ENCODE peak calls at places on chromosomes 11 and 22, in six cellular contexts. F, J, N, P, A and O are unnamed samples.

GRCh38 chr11:34313099-34313517 is 44.7 kb downstream of the ABTB2 start:
- DNase-seq in F (no peak), J (no peak), N (no peak), P (no peak), A (no peak), O (no peak)

GRCh38 chr11:91998466-91998865 is 226.2 kb upstream of the FAT3 start:
- DNase-seq in F (no peak), J (no peak), N (no peak), P (no peak), A (no peak), O (no peak)

GRCh38 chr22:42969348-42969975 is 45.5 kb downstream of the PACSIN2 start:
- DNase-seq in F (no peak), J (no peak), N (no peak), P (no peak), A (no peak), O (no peak)

GRCh38 chr11:92082652-92083051 is 142.0 kb upstream of the FAT3 start:
- DNase-seq in F (no peak), J (no peak), N (no peak), P (no peak), A (no peak), O (no peak)

GRCh38 chr11:74636633-74637184 is 44.3 kb downstream of the POLD3 start:
- DNase-seq in F (peak), J (peak), N (no peak), P (no peak), A (no peak), O (no peak)

GRCh38 chr11:35794850-35795249 is 132.3 kb downstream of the TRIM44 start:
- DNase-seq in F (no peak), J (peak), N (no peak), P (no peak), A (no peak), O (no peak)

GRCh38 chr11:2689551-2690260 is 10.1 kb downstream of the KCNQ1OT1 start:
- DNase-seq in F (no peak), J (no peak), N (no peak), P (no peak), A (peak), O (no peak)

GRCh38 chr11:40401132-40401853 is 1058.2 kb downstream of the LRRC4C start:
- DNase-seq in F (no peak), J (no peak), N (no peak), P (no peak), A (no peak), O (no peak)

GRCh38 chr22:44887941-44888366 is 121.9 kb downstream of the PHF21B start:
- DNase-seq in F (no peak), J (no peak), N (no peak), P (no peak), A (no peak), O (no peak)

GRCh38 chr11:112294688-112295340 is 34.2 kb upstream of the PLET1 start:
- DNase-seq in F (no peak), J (no peak), N (no peak), P (no peak), A (no peak), O (no peak)

GRCh38 chr22:49328630-49329405 is 498.9 kb downstream of the BRD1 start:
- DNase-seq in F (no peak), J (no peak), N (no peak), P (no peak), A (no peak), O (no peak)

GRCh38 chr11:9973921-9974320 is 310.0 kb downstream of the SWAP70 start:
- DNase-seq in F (peak), J (no peak), N (no peak), P (no peak), A (no peak), O (no peak)

GRCh38 chr11:76217653-76218160 is 11.4 kb upstream of the WNT11 start:
- DNase-seq in F (no peak), J (no peak), N (no peak), P (no peak), A (peak), O (no peak)

GRCh38 chr11:71499546-71499945 is 27.5 kb upstream of the KRTAP5-7 start:
- DNase-seq in F (no peak), J (no peak), N (no peak), P (no peak), A (no peak), O (no peak)

GRCh38 chr11:2796091-2796490 is 89.5 kb downstream of the CDKN1C start:
- DNase-seq in F (no peak), J (no peak), N (no peak), P (no peak), A (peak), O (no peak)

GRCh38 chr11:17273668-17274321 is 2.7 kb upstream of the NUCB2 start:
- DNase-seq in F (peak), J (peak), N (no peak), P (no peak), A (no peak), O (no peak)

GRCh38 chr11:17277024-17277584 is 565 bp downstream of the NUCB2 start:
- DNase-seq in F (peak), J (peak), N (peak), P (no peak), A (no peak), O (no peak)

GRCh38 chr11:17272823-17273222 is 3.7 kb upstream of the NUCB2 start:
- DNase-seq in F (no peak), J (peak), N (no peak), P (no peak), A (no peak), O (no peak)

GRCh38 chr11:17275376-17276235 is 933 bp upstream of the NUCB2 start:
- DNase-seq in F (no peak), J (peak), N (no peak), P (no peak), A (no peak), O (no peak)

DNA sequence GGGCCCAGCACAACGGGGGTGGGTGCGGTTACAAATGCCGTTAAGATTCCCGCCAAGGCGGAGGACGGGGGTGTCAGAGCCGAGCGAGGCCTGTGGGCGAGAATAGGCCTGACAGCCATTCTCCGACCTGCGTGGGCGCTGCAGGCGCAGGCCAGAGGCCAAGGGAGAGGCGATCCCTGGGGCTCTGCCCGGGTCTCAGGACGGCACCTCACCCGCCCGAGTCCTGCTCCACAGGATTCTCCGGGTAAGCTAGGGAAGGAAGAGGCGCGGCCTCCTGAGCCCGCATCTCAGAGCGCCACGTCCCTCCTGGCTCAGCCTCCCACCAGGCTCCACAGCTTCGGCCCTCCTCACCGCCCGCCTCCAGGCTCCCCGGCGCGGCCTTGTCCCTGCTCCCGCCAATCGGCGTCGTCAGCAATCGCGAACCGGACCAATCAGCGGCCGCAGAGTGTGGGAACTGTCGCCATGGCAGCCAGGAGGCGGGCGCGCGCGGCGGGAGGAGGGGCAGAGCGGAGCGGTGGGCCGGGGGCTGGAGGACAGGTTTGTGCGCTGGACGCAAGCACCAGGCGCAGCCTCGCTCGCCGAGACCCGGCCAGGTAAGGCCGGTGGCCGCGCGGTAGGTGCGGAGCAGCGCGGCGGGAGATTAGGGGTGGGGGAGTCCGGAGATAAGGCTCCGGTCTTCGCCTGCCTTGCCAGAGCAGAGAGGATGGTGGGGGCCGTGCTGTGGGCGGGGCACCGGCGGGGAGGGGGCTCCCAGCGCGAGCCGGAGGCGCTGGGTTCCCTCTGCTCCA is at the start of gene NUCB2:
- DNase-seq in F (peak), J (peak), N (peak), P (peak), A (peak), O (peak)
- TF ChIP-seq CTCF in F (no peak), J (no peak), N (no peak), P (no peak), A (no peak), O (no peak)

GRCh38 chr11:46675288-46675851 is 25.0 kb downstream of the ARHGAP1 start:
- DNase-seq in F (peak), J (peak), N (peak), P (no peak), A (no peak), O (no peak)
- TF ChIP-seq CTCF in F (no peak), J (peak), N (no peak), P (no peak), A (no peak), O (no peak)

GRCh38 chr11:79439893-79440450 is 858 bp downstream of the TENM4 start:
- DNase-seq in F (no peak), J (peak), N (no peak), P (no peak), A (peak), O (no peak)

GRCh38 chr11:79440451-79441158 is at the start of gene TENM4:
- DNase-seq in F (peak), J (peak), N (peak), P (no peak), A (peak), O (peak)

GRCh38 chr11:79439430-79439892 is 1.4 kb downstream of the TENM4 start:
- DNase-seq in F (no peak), J (peak), N (no peak), P (no peak), A (no peak), O (no peak)

GRCh38 chr11:79438631-79439429 is 2.0 kb downstream of the TENM4 start:
- DNase-seq in F (no peak), J (peak), N (no peak), P (no peak), A (no peak), O (no peak)

DNA sequence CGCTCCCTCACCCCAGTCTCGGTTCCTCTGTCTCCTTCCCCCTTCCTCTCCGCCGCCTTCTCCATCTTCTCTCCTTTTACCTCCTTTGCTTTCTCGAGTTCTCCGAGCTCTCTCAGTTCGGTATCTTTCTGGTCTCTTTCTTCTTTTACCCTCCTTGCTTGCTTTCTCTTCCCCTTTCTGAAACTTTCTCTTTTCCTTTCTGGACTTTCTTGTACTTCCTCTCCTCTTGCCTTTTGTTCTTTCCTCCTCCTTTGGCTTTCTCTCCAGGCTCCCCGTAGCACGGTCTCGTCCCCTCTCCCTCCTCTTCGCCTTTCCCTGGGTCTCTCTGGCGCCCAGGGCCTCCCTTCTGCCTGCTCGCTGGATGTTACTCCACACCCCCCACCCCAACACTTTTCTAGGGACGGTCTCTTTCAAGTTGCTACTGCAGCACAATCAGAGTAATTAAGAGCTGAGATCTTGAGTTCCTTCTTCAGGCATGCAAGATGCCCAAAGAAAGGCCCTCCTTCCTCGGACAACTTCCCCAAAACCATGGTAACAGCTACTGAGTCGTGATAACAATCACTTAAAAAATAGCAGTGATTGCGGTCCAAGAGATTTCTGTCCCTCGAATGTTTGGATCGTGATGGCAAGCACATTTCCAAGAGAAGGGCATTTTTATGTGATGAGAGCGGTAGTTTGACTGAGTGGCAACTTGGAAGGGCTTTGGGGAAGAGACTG is 487 bp upstream of the TENM4 start:
- DNase-seq in F (no peak), J (no peak), N (no peak), P (no peak), A (no peak), O (no peak)
- TF ChIP-seq CTCF in F (no peak), J (peak), N (no peak), P (no peak), A (no peak), O (peak)

GRCh38 chr22:34414467-34415440 is 494.5 kb upstream of the LARGE1 start:
- DNase-seq in F (peak), J (peak), N (peak), P (no peak), A (no peak), O (no peak)
- TF ChIP-seq CTCF in F (no peak), J (no peak), N (peak), P (no peak), A (peak), O (peak)

GRCh38 chr11:46668480-46669085 is 31.8 kb downstream of the ARHGAP1 start:
- DNase-seq in F (no peak), J (no peak), N (no peak), P (no peak), A (no peak), O (no peak)

GRCh38 chr11:46671958-46672315 is 28.5 kb downstream of the ARHGAP1 start:
- DNase-seq in F (no peak), J (no peak), N (no peak), P (no peak), A (no peak), O (no peak)

GRCh38 chr11:46672381-46672839 is 28.0 kb downstream of the ARHGAP1 start:
- DNase-seq in F (no peak), J (no peak), N (no peak), P (no peak), A (no peak), O (no peak)

GRCh38 chr11:46666982-46667590 is 33.3 kb downstream of the ARHGAP1 start:
- DNase-seq in F (no peak), J (no peak), N (no peak), P (no peak), A (no peak), O (no peak)

GRCh38 chr11:46669606-46670243 is 30.7 kb downstream of the ARHGAP1 start:
- DNase-seq in F (peak), J (no peak), N (no peak), P (no peak), A (no peak), O (no peak)
- TF ChIP-seq CTCF in F (peak), J (peak), N (no peak), P (peak), A (no peak), O (peak)

GRCh38 chr11:121741954-121742361 is 289.2 kb upstream of the SORL1-AS1 start:
- DNase-seq in F (no peak), J (no peak), N (peak), P (no peak), A (peak), O (no peak)
- TF ChIP-seq CTCF in F (no peak), J (no peak), N (no peak), P (no peak), A (no peak), O (no peak)

GRCh38 chr11:118223992-118224391 is 819 bp downstream of the JAML start:
- DNase-seq in F (no peak), J (no peak), N (no peak), P (no peak), A (no peak), O (no peak)

GRCh38 chr11:118227865-118228785 is 3.3 kb upstream of the JAML start:
- DNase-seq in F (no peak), J (no peak), N (no peak), P (peak), A (no peak), O (no peak)

GRCh38 chr11:118224512-118225180 is at the start of gene JAML:
- DNase-seq in F (no peak), J (no peak), N (no peak), P (no peak), A (no peak), O (no peak)

GRCh38 chr11:118226781-118227180 is 2.0 kb upstream of the JAML start:
- DNase-seq in F (no peak), J (no peak), N (no peak), P (no peak), A (no peak), O (no peak)

DNA sequence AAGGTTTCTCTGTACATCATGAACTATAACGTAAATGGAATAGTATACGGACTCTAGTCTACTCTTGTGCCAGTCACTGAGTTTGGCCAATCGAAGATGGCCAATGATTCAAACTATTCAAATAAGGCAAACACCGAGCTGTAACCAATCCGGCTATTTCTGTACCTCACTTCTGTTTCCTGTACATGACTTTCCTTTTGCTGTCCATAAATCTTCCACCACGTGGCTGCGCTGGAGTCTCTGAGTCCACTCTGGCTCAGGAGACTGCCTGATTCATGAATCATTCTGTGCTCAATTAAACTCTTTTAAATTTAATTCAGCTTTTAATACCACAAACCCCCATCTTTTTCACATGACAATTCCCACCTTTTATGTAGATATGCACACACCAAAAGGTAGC is 1.5 kb upstream of the JAML start:
- DNase-seq in F (peak), J (no peak), N (no peak), P (no peak), A (no peak), O (no peak)
- TF ChIP-seq CTCF in F (no peak), J (no peak), N (no peak), P (no peak), A (no peak), O (no peak)